ENCODE peak calls at places on chromosomes 12 and 14, in eight cellular contexts. W is A549, P is ovary, S is adrenal gland, R is testis, X is uterus, T is transverse colon, M is endothelial cell of umbilical vein. I is an unnamed sample.

GRCh38 chr14:67749341-67750110 is 47.8 kb downstream of the RDH12 start:
- DNase-seq in W (no peak), P (no peak), S (no peak), R (no peak), X (no peak), T (no peak), M (no peak), I (peak)

GRCh38 chr12:31368666-31369361 is 42.9 kb upstream of the SINHCAF start:
- DNase-seq in W (no peak), P (no peak), S (no peak), R (no peak), X (no peak), T (no peak), M (no peak), I (no peak)

GRCh38 chr14:59630281-59630963 is 53.8 kb upstream of the CCDC175 start:
- DNase-seq in W (no peak), P (no peak), S (no peak), R (peak), X (no peak), T (no peak), M (no peak), I (peak)

GRCh38 chr12:6620137-6620884 is 13.1 kb upstream of the CHD4 start:
- DNase-seq in W (no peak), P (no peak), S (peak), R (peak), X (peak), T (no peak), M (peak), I (peak)

GRCh38 chr14:91586451-91586850 is 76.3 kb upstream of the PPP4R3A start:
- DNase-seq in W (no peak), P (no peak), S (no peak), R (no peak), X (no peak), T (no peak), M (no peak), I (no peak)

GRCh38 chr12:52280319-52280795 is 5.9 kb downstream of the KRT86 start:
- DNase-seq in W (peak), P (no peak), S (peak), R (no peak), X (peak), T (peak), M (peak), I (peak)

GRCh38 chr14:105894978-105895881 is 368.8 kb downstream of the TMEM121 start:
- DNase-seq in W (no peak), P (no peak), S (no peak), R (no peak), X (no peak), T (no peak), M (no peak), I (no peak)

GRCh38 chr12:52165096-52165855 is 26.5 kb downstream of the KRT80 start:
- DNase-seq in W (no peak), P (no peak), S (no peak), R (no peak), X (no peak), T (no peak), M (no peak), I (no peak)

GRCh38 chr12:55676707-55677106 is 31.0 kb downstream of the ITGA7 start:
- DNase-seq in W (no peak), P (no peak), S (no peak), R (no peak), X (no peak), T (no peak), M (no peak), I (no peak)

GRCh38 chr12:56839489-56840442 is 76.6 kb downstream of the HSD17B6 start:
- DNase-seq in W (peak), P (peak), S (peak), R (peak), X (peak), T (peak), M (peak), I (peak)

GRCh38 chr12:123335490-123335889 is 29.2 kb downstream of the SBNO1 start:
- DNase-seq in W (no peak), P (no peak), S (no peak), R (no peak), X (no peak), T (no peak), M (no peak), I (no peak)

GRCh38 chr14:72708708-72709475 is 185.0 kb downstream of the DPF3 start:
- DNase-seq in W (no peak), P (no peak), S (no peak), R (peak), X (no peak), T (no peak), M (no peak), I (no peak)

GRCh38 chr12:82574191-82574590 is 112.5 kb upstream of the TMTC2 start:
- DNase-seq in W (no peak), P (no peak), S (no peak), R (no peak), X (no peak), T (no peak), M (no peak), I (no peak)

GRCh38 chr12:120115692-120116442 is 686 bp downstream of the RAB35 start:
- DNase-seq in W (peak), P (peak), S (peak), R (peak), X (no peak), T (peak), M (peak), I (peak)

GRCh38 chr12:15540469-15540872 is 218.2 kb downstream of the PTPRO start:
- DNase-seq in W (no peak), P (no peak), S (no peak), R (no peak), X (no peak), T (no peak), M (peak), I (no peak)

GRCh38 chr14:70096866-70097265 is 91.9 kb downstream of the SLC8A3 start:
- DNase-seq in W (peak), P (no peak), S (no peak), R (no peak), X (no peak), T (no peak), M (peak), I (no peak)

GRCh38 chr12:111088409-111088808 is 168.0 kb upstream of the MYL2 start:
- DNase-seq in W (no peak), P (no peak), S (no peak), R (no peak), X (no peak), T (no peak), M (no peak), I (no peak)

GRCh38 chr12:80598004-80598606 is 109.3 kb upstream of the MYF6 start:
- DNase-seq in W (no peak), P (no peak), S (peak), R (no peak), X (no peak), T (no peak), M (peak), I (peak)

GRCh38 chr12:91743727-91744126 is 401.9 kb downstream of the BTG1 start:
- DNase-seq in W (no peak), P (no peak), S (no peak), R (no peak), X (no peak), T (no peak), M (no peak), I (no peak)

GRCh38 chr12:76685246-76685678 is 78.7 kb upstream of the ZDHHC17 start:
- DNase-seq in W (no peak), P (no peak), S (no peak), R (peak), X (peak), T (peak), M (peak), I (peak)

GRCh38 chr14:39229601-39230110 is 4.1 kb upstream of the MIA2 start:
- DNase-seq in W (no peak), P (no peak), S (no peak), R (no peak), X (no peak), T (no peak), M (no peak), I (no peak)

GRCh38 chr14:39145266-39145966 is 24.7 kb downstream of the TRAPPC6B start:
- DNase-seq in W (no peak), P (no peak), S (no peak), R (no peak), X (no peak), T (no peak), M (no peak), I (no peak)

GRCh38 chr14:64966976-64967375 is 5.2 kb downstream of the RAB15 start:
- DNase-seq in W (no peak), P (no peak), S (no peak), R (no peak), X (no peak), T (peak), M (no peak), I (peak)

GRCh38 chr12:84986586-84986985 is 49.5 kb downstream of the TSPAN19 start:
- DNase-seq in W (no peak), P (no peak), S (no peak), R (no peak), X (no peak), T (no peak), M (no peak), I (no peak)

GRCh38 chr14:94132285-94132887 is 3.0 kb upstream of the IFI27L2 start:
- DNase-seq in W (peak), P (no peak), S (peak), R (peak), X (no peak), T (peak), M (peak), I (peak)

GRCh38 chr12:47910486-47910885 is 5.7 kb upstream of the VDR start:
- DNase-seq in W (no peak), P (no peak), S (no peak), R (no peak), X (no peak), T (no peak), M (no peak), I (no peak)

GRCh38 chr14:73740921-73741326 is 26.7 kb upstream of the PNMA1 start:
- DNase-seq in W (no peak), P (peak), S (peak), R (peak), X (peak), T (peak), M (no peak), I (peak)
- H3K27ac ChIP-seq in W (peak), P (peak), S (peak), R (peak), X (peak), T (peak), M (peak), I (peak)

DNA sequence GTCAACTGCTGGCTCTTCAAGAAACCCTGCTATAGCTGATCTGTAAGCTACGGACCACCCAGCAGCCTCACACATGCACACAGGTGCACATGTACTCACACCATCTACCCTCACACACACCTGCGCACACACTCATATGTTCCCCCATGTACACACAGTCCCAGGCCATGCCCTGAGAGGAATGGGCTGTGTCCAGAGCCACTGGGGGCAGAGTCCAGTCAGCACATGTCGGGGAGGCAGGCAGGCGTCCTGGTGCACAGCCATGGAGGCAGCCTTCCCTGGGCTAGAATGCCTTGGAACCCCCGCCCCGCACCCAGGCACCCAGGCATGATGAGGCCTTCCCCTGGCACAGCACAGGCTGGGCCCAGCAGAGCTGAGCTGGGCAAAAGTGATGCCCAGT is 58.3 kb upstream of the DLK1 start:
- DNase-seq in W (no peak), P (no peak), S (no peak), R (no peak), X (no peak), T (no peak), M (no peak), I (no peak)
- TF ChIP-seq POLR2A in W (no peak), P (no peak), S (no peak), R (no peak), X (no peak), T (no peak), M (no peak), I (no peak)

GRCh38 chr14:71400821-71401447 is 493.7 kb downstream of the PCNX1 start:
- DNase-seq in W (no peak), P (no peak), S (no peak), R (no peak), X (no peak), T (no peak), M (peak), I (no peak)
- H3K27ac ChIP-seq in W (no peak), P (no peak), S (no peak), R (no peak), X (no peak), T (no peak), M (no peak), I (no peak)

DNA sequence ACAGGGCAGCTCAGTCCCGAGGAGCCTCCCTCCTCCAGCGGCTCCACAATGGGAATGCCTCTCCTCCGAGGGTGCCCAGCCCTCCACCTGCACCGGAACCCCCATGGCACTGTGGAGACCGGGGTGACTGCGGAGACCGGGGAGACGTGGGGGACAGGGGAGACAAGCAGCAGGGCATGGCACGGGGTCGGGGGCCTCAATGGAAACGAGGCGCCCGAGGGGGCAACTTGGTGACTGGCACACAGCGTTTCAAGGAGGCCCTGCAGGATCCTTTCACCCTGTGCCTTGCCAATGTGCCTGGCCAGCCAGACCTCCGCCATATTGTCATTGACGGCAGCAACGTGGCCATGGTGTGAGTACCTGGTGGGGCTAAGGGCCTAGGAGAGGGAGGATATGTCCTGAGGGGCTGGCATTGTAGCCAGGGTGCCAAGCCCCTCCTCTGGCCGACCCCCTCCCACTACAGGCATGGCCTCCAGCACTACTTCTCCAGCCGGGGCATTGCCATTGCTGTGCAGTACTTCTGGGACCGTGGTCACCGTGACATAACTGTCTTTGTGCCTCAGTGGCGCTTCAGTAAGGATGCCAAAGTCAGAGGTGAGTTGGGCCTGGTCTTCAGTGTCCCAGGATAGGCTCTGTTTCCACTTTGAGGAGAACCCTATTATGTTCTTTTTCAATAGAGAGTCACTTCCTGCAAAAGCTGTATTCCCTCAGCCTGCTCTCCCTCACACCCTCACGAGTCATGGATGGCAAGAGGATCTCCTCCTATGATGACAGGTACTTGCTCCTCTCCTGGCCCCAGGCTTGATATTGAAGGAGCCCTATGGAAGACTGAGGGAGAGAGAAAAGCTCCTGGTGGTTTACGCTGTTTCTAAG is 2.7 kb downstream of the KHNYN start:
- DNase-seq in W (no peak), P (peak), S (peak), R (no peak), X (no peak), T (no peak), M (no peak), I (no peak)
- TF ChIP-seq POLR2A in W (no peak), P (no peak), S (no peak), R (no peak), X (no peak), T (no peak), M (no peak), I (no peak)

GRCh38 chr12:129903956-129904769 is at the start of gene TMEM132D:
- DNase-seq in W (no peak), P (no peak), S (no peak), R (peak), X (no peak), T (no peak), M (no peak), I (no peak)

GRCh38 chr12:129900306-129900705 is 3.5 kb downstream of the TMEM132D start:
- DNase-seq in W (no peak), P (no peak), S (no peak), R (no peak), X (no peak), T (no peak), M (no peak), I (no peak)

GRCh38 chr12:129903092-129903945 is 506 bp downstream of the TMEM132D start:
- DNase-seq in W (no peak), P (no peak), S (no peak), R (no peak), X (no peak), T (no peak), M (no peak), I (no peak)

GRCh38 chr12:129901256-129901655 is 2.6 kb downstream of the TMEM132D start:
- DNase-seq in W (no peak), P (no peak), S (no peak), R (no peak), X (no peak), T (no peak), M (no peak), I (no peak)

DNA sequence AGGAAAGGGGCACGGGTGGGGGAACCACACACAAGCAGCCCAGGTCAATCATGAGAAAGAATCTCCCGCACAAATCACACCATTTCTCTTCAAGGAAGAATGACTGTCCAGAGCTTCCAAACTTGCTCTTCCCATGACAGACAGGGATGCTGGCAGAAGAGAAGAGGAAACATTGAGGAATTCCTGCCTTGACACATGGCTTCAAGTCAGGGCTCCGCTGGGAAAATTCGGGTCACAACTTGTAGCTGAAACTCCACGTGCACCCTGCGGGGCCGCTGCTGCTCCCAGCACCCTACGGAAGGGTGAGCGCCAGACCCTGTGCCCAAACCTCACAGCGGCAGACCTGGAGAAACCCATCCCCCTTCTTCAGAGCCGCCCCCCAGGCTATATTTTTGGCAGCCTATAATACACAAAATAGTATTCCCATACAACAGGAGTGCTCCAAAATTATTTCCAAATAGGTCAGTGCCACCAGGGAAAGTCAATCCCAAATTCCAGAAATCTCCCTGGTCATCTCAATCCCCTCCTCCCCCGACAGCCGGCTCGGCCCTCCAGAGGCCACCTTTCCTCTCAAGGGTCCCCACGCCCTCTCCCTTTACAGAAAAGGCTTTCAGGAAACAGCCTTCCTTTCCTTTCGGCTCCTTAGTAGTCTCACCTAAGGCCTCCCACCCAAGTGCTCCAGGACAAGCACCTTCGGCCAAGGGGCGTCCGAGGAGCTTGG is 1.3 kb downstream of the TMEM132D start:
- DNase-seq in W (no peak), P (no peak), S (no peak), R (no peak), X (no peak), T (no peak), M (no peak), I (no peak)
- H3K27ac ChIP-seq in W (no peak), P (no peak), S (no peak), R (no peak), X (no peak), T (no peak), M (no peak), I (no peak)

GRCh38 chr12:115375188-115375991 is 691.4 kb upstream of the TBX3 start:
- DNase-seq in W (no peak), P (no peak), S (peak), R (no peak), X (no peak), T (no peak), M (no peak), I (no peak)
- TF ChIP-seq POLR2A in W (no peak), P (no peak), S (no peak), R (no peak), X (no peak), T (no peak), M (no peak), I (no peak)